ENCODE peak calls at places on chromosome 19, in seven cellular contexts. One of them, this sample, is unnamed.

GRCh38 chr19:3250675-3251074 is 26.2 kb downstream of the CELF5 start:
- DNase-seq in tibial artery: no peak
- DNase-seq in AG04450: no peak
- DNase-seq in upper lobe of right lung: no peak
- DNase-seq in WERI-Rb-1: peak
- DNase-seq in GM23338: peak
- DNase-seq in astrocyte of the spinal cord: no peak
- DNase-seq in this sample: no peak

GRCh38 chr19:3986260-3987041 is 1.2 kb upstream of the EEF2 start:
- DNase-seq in tibial artery: peak
- DNase-seq in AG04450: no peak
- DNase-seq in upper lobe of right lung: no peak
- DNase-seq in WERI-Rb-1: peak
- DNase-seq in GM23338: peak
- DNase-seq in astrocyte of the spinal cord: peak
- DNase-seq in this sample: peak

GRCh38 chr19:53076984-53077383 is 26.2 kb downstream of the ZNF160 start:
- DNase-seq in tibial artery: no peak
- DNase-seq in AG04450: no peak
- DNase-seq in upper lobe of right lung: no peak
- DNase-seq in WERI-Rb-1: peak
- DNase-seq in GM23338: peak
- DNase-seq in astrocyte of the spinal cord: peak
- DNase-seq in this sample: peak

GRCh38 chr19:45779231-45780145 is 2.8 kb downstream of the DMPK start:
- DNase-seq in tibial artery: peak
- DNase-seq in AG04450: no peak
- DNase-seq in upper lobe of right lung: peak
- DNase-seq in WERI-Rb-1: peak
- DNase-seq in GM23338: peak
- DNase-seq in astrocyte of the spinal cord: peak
- DNase-seq in this sample: peak

GRCh38 chr19:18922228-18922985 is 2.9 kb downstream of the DDX49 start:
- DNase-seq in tibial artery: no peak
- DNase-seq in AG04450: no peak
- DNase-seq in upper lobe of right lung: no peak
- DNase-seq in WERI-Rb-1: no peak
- DNase-seq in GM23338: no peak
- DNase-seq in astrocyte of the spinal cord: no peak
- DNase-seq in this sample: no peak

GRCh38 chr19:23823952-23824389 is 65.3 kb upstream of the ZNF681 start:
- DNase-seq in tibial artery: no peak
- DNase-seq in AG04450: no peak
- DNase-seq in upper lobe of right lung: no peak
- DNase-seq in WERI-Rb-1: peak
- DNase-seq in GM23338: peak
- DNase-seq in astrocyte of the spinal cord: no peak
- DNase-seq in this sample: no peak

GRCh38 chr19:6226012-6226411 is 53.8 kb downstream of the MLLT1 start:
- DNase-seq in tibial artery: no peak
- DNase-seq in AG04450: no peak
- DNase-seq in upper lobe of right lung: no peak
- DNase-seq in WERI-Rb-1: no peak
- DNase-seq in GM23338: no peak
- DNase-seq in astrocyte of the spinal cord: no peak
- DNase-seq in this sample: no peak

GRCh38 chr19:23384858-23385257 is 10.4 kb downstream of the ZNF91 start:
- DNase-seq in tibial artery: no peak
- DNase-seq in AG04450: no peak
- DNase-seq in upper lobe of right lung: no peak
- DNase-seq in WERI-Rb-1: no peak
- DNase-seq in GM23338: no peak
- DNase-seq in astrocyte of the spinal cord: no peak
- DNase-seq in this sample: no peak

GRCh38 chr19:39953915-39954314 is 17.1 kb upstream of the PSMC4 start:
- DNase-seq in tibial artery: no peak
- DNase-seq in AG04450: no peak
- DNase-seq in upper lobe of right lung: no peak
- DNase-seq in WERI-Rb-1: no peak
- DNase-seq in GM23338: no peak
- DNase-seq in astrocyte of the spinal cord: no peak
- DNase-seq in this sample: no peak

GRCh38 chr19:45087531-45087930 is 5.4 kb upstream of the PPP1R37 start:
- DNase-seq in tibial artery: no peak
- DNase-seq in AG04450: no peak
- DNase-seq in upper lobe of right lung: no peak
- DNase-seq in WERI-Rb-1: no peak
- DNase-seq in GM23338: no peak
- DNase-seq in astrocyte of the spinal cord: no peak
- DNase-seq in this sample: no peak

GRCh38 chr19:16022251-16022650 is 54.0 kb upstream of the TPM4 start:
- DNase-seq in tibial artery: no peak
- DNase-seq in AG04450: no peak
- DNase-seq in upper lobe of right lung: peak
- DNase-seq in WERI-Rb-1: no peak
- DNase-seq in GM23338: no peak
- DNase-seq in astrocyte of the spinal cord: no peak
- DNase-seq in this sample: no peak

DNA sequence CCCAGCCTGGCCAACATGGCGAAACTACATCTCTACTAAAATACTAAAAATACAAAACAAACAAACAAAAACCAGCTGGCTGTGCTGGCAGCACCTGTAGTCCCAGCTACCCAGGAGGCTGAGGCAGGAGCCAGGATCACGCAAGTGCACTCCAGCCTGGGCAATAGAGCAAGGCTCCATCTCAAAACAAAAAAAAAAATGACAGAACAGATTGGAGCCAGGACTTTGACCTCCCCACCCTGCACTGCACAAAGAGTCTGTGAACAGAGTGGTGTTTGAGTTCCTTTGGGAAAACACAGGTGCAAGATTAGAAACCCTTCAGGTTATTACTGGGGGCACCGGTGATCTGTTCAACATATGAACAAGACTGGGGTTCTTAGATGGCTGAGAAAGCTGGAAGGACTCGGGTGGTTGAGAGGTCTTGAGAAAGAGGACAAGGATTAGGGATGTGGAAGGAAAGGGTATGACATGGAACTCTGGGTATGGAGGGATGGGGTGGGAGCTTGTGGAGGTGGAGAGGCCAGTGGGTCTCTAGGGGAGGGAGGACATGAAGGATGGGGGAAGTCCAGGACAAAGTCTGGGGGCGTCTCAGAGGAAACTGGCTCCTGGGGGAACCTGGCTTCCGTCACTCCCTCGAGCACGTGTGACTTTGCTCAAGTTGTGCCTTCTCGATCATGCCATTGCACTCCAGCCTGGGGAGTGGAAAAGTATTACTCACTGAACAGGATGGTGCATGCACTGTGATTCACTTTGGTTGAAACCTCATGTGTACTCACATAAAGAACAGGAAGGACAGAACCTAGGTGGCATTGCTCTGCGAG is 25.9 kb downstream of the RCN3 start:
- DNase-seq in tibial artery: no peak
- DNase-seq in AG04450: no peak
- DNase-seq in upper lobe of right lung: no peak
- DNase-seq in WERI-Rb-1: no peak
- DNase-seq in GM23338: no peak
- DNase-seq in astrocyte of the spinal cord: peak
- DNase-seq in this sample: peak
- H3K4me3 ChIP-seq in tibial artery: no peak
- H3K4me3 ChIP-seq in AG04450: no peak
- H3K4me3 ChIP-seq in upper lobe of right lung: no peak
- H3K4me3 ChIP-seq in WERI-Rb-1: no peak
- H3K4me3 ChIP-seq in GM23338: no peak
- H3K4me3 ChIP-seq in astrocyte of the spinal cord: no peak
- H3K4me3 ChIP-seq in this sample: no peak

GRCh38 chr19:1590641-1591397 is 1.8 kb downstream of the MBD3 start:
- DNase-seq in tibial artery: no peak
- DNase-seq in AG04450: no peak
- DNase-seq in upper lobe of right lung: no peak
- DNase-seq in WERI-Rb-1: no peak
- DNase-seq in GM23338: peak
- DNase-seq in astrocyte of the spinal cord: peak
- DNase-seq in this sample: peak

GRCh38 chr19:1592023-1592754 is 476 bp downstream of the MBD3 start:
- DNase-seq in tibial artery: peak
- DNase-seq in AG04450: peak
- DNase-seq in upper lobe of right lung: peak
- DNase-seq in WERI-Rb-1: peak
- DNase-seq in GM23338: peak
- DNase-seq in astrocyte of the spinal cord: peak
- DNase-seq in this sample: peak

GRCh38 chr19:1587872-1588271 is 4.8 kb downstream of the MBD3 start:
- DNase-seq in tibial artery: no peak
- DNase-seq in AG04450: no peak
- DNase-seq in upper lobe of right lung: no peak
- DNase-seq in WERI-Rb-1: peak
- DNase-seq in GM23338: no peak
- DNase-seq in astrocyte of the spinal cord: no peak
- DNase-seq in this sample: peak

GRCh38 chr19:1591421-1592022 is 1.1 kb downstream of the MBD3 start:
- DNase-seq in tibial artery: no peak
- DNase-seq in AG04450: no peak
- DNase-seq in upper lobe of right lung: no peak
- DNase-seq in WERI-Rb-1: no peak
- DNase-seq in GM23338: no peak
- DNase-seq in astrocyte of the spinal cord: no peak
- DNase-seq in this sample: peak

DNA sequence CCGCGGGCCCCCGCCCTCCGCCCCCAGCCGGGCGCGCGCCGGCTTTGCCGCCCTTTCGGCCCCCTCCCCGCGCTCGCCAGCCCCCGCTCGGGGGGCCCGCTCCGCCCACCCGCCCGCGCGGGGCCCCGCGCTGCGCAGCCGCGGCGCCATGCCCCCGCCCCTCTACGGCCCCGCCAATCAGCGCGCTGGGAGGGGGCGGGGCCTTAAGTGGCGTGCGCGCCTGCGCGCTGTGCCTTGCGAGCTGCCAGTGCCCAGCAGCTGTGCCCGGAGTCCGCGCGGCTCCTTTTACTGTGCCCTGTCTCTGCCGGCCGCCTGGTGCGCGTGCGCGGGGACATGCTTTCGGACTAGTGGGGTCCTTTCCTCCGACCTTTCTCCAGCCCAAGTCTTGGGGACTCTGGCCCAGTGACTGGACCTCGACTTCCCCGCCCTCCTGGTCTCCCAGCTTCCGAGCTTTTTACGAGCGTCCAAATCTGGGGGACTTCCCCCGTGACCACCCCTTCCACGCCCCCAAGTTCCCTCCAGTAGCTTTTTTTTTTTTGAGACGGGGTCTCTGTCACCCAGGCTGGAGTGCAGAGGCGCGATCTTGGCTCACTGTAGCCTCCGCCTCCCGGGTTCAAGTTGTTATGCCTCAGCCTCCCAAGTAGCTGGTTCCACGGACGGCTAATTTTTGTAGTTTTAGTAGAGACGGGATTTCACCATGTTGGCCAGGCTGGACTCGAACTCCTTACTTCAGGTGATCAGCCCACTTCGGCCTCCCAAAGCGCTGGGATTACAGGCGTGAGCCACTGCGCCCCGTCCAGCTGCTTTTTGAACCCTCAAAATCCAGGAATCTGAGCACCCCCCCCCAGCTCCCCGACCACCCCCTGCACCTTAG is at the start of gene MBD3:
- DNase-seq in tibial artery: peak
- DNase-seq in AG04450: peak
- DNase-seq in upper lobe of right lung: peak
- DNase-seq in WERI-Rb-1: peak
- DNase-seq in GM23338: peak
- DNase-seq in astrocyte of the spinal cord: peak
- DNase-seq in this sample: peak
- TF ChIP-seq CTCF in tibial artery: peak
- TF ChIP-seq CTCF in AG04450: no peak
- TF ChIP-seq CTCF in upper lobe of right lung: no peak
- TF ChIP-seq CTCF in WERI-Rb-1: no peak
- TF ChIP-seq CTCF in GM23338: no peak
- TF ChIP-seq CTCF in astrocyte of the spinal cord: no peak
- TF ChIP-seq CTCF in this sample: no peak

DNA sequence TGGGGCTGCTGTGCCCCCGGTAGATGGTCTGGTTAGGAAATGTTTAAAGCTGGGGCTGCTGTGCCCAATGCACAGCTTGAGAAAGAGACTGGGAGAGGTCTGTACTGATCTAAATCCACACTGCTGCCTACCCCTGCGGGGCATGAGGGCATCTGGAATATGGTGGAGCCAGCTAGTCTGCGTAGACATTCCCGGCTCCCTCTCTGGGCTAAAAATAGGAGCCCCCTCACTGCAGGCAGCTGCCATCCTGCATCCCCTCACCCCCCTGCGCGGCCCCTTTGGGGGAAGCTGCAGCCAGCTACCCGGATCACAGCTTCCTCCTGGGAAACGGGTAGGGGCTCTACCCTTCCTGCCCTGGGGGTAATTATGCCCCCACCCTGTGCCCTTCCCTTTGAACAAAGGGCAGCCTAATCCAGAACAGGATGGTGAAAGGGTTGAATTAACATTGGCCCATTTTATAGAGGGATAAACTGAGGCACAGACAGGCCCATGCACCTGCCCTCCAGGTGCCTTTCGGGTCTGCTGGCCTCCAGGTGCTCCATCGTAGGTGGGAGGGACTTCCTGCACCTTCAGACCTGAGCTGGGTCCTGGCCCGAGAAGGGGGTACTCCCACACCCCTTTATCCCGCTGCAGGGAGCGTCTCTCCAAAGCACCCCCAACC is 2.2 kb upstream of the ARID3A start:
- DNase-seq in tibial artery: no peak
- DNase-seq in AG04450: no peak
- DNase-seq in upper lobe of right lung: no peak
- DNase-seq in WERI-Rb-1: no peak
- DNase-seq in GM23338: no peak
- DNase-seq in astrocyte of the spinal cord: no peak
- DNase-seq in this sample: no peak
- H3K4me3 ChIP-seq in tibial artery: no peak
- H3K4me3 ChIP-seq in AG04450: no peak
- H3K4me3 ChIP-seq in upper lobe of right lung: no peak
- H3K4me3 ChIP-seq in WERI-Rb-1: no peak
- H3K4me3 ChIP-seq in GM23338: no peak
- H3K4me3 ChIP-seq in astrocyte of the spinal cord: no peak
- H3K4me3 ChIP-seq in this sample: no peak

GRCh38 chr19:57280165-57280912 is at the start of gene ZNF460:
- DNase-seq in tibial artery: peak
- DNase-seq in AG04450: peak
- DNase-seq in upper lobe of right lung: peak
- DNase-seq in WERI-Rb-1: peak
- DNase-seq in GM23338: peak
- DNase-seq in astrocyte of the spinal cord: peak
- DNase-seq in this sample: peak

GRCh38 chr19:57282011-57282636 is 1.8 kb downstream of the ZNF460 start:
- DNase-seq in tibial artery: no peak
- DNase-seq in AG04450: no peak
- DNase-seq in upper lobe of right lung: no peak
- DNase-seq in WERI-Rb-1: no peak
- DNase-seq in GM23338: no peak
- DNase-seq in astrocyte of the spinal cord: no peak
- DNase-seq in this sample: no peak

GRCh38 chr19:57280913-57281425 is 684 bp downstream of the ZNF460 start:
- DNase-seq in tibial artery: no peak
- DNase-seq in AG04450: no peak
- DNase-seq in upper lobe of right lung: no peak
- DNase-seq in WERI-Rb-1: no peak
- DNase-seq in GM23338: no peak
- DNase-seq in astrocyte of the spinal cord: no peak
- DNase-seq in this sample: no peak

GRCh38 chr19:57276430-57276829 is 3.9 kb upstream of the ZNF460 start:
- DNase-seq in tibial artery: no peak
- DNase-seq in AG04450: no peak
- DNase-seq in upper lobe of right lung: no peak
- DNase-seq in WERI-Rb-1: no peak
- DNase-seq in GM23338: no peak
- DNase-seq in astrocyte of the spinal cord: no peak
- DNase-seq in this sample: no peak

GRCh38 chr19:57279418-57280164 is 694 bp upstream of the ZNF460 start:
- DNase-seq in tibial artery: peak
- DNase-seq in AG04450: peak
- DNase-seq in upper lobe of right lung: peak
- DNase-seq in WERI-Rb-1: peak
- DNase-seq in GM23338: peak
- DNase-seq in astrocyte of the spinal cord: peak
- DNase-seq in this sample: peak
- TF ChIP-seq CTCF in tibial artery: peak
- TF ChIP-seq CTCF in AG04450: peak
- TF ChIP-seq CTCF in upper lobe of right lung: peak
- TF ChIP-seq CTCF in WERI-Rb-1: peak
- TF ChIP-seq CTCF in GM23338: peak
- TF ChIP-seq CTCF in astrocyte of the spinal cord: peak
- TF ChIP-seq CTCF in this sample: peak

This sample was measured in foreskin fibroblast.